ENCODE peak calls at places on chromosomes 12 and 14, in seven cellular contexts. M is IMR-90, O is mesendoderm, I is H9, A is trophoblast cell, D is neuronal stem cell, F is H1. Z is an unnamed sample.

GRCh38 chr14:102900631-102901571 is 21.6 kb upstream of the AMN start:
- DNase-seq in M (no peak), O (no peak), I (no peak), A (no peak), D (no peak), F (no peak), Z (no peak)

GRCh38 chr12:10182662-10183061 is 3.8 kb downstream of the TMEM52B start:
- DNase-seq in M (peak), O (no peak), I (no peak), A (peak), D (no peak), F (no peak), Z (peak)

GRCh38 chr12:4856556-4856955 is 53.1 kb upstream of the KCNA1 start:
- DNase-seq in M (no peak), O (no peak), I (peak), A (no peak), D (no peak), F (no peak), Z (no peak)

GRCh38 chr12:55972045-55972843 is 1.6 kb upstream of the RAB5B start:
- DNase-seq in M (peak), O (peak), I (no peak), A (peak), D (no peak), F (no peak), Z (peak)

GRCh38 chr12:90366286-90366685 is 588.7 kb downstream of the CCER1 start:
- DNase-seq in M (peak), O (no peak), I (no peak), A (no peak), D (no peak), F (no peak), Z (peak)

GRCh38 chr14:96206461-96206860 is 1.8 kb downstream of the BDKRB2 start:
- DNase-seq in M (no peak), O (no peak), I (no peak), A (peak), D (no peak), F (no peak), Z (no peak)

GRCh38 chr12:32508626-32509025 is 109.3 kb downstream of the FGD4 start:
- DNase-seq in M (no peak), O (no peak), I (no peak), A (no peak), D (no peak), F (no peak), Z (no peak)

GRCh38 chr12:3091650-3092207 is 14.6 kb downstream of the TSPAN9 start:
- DNase-seq in M (no peak), O (no peak), I (no peak), A (no peak), D (no peak), F (no peak), Z (no peak)

GRCh38 chr14:51653096-51653814 is 1.5 kb downstream of the FRMD6 start:
- DNase-seq in M (peak), O (peak), I (no peak), A (peak), D (no peak), F (no peak), Z (peak)

GRCh38 chr12:40745386-40745785 is 53.1 kb downstream of the CNTN1 start:
- DNase-seq in M (no peak), O (peak), I (no peak), A (no peak), D (no peak), F (no peak), Z (no peak)

GRCh38 chr14:32998433-32998832 is 59.8 kb downstream of the NPAS3 start:
- DNase-seq in M (peak), O (peak), I (no peak), A (peak), D (no peak), F (no peak), Z (no peak)

GRCh38 chr14:56422703-56423213 is 156.8 kb upstream of the TMEM260 start:
- DNase-seq in M (peak), O (peak), I (peak), A (peak), D (peak), F (no peak), Z (peak)

GRCh38 chr12:88870000-88870737 is 289.9 kb upstream of the KITLG start:
- DNase-seq in M (peak), O (no peak), I (no peak), A (no peak), D (no peak), F (no peak), Z (peak)

GRCh38 chr12:12628013-12628412 is 16.3 kb downstream of the CREBL2 start:
- DNase-seq in M (peak), O (no peak), I (no peak), A (no peak), D (no peak), F (no peak), Z (peak)

GRCh38 chr14:74085047-74085637 is 386 bp downstream of the LIN52 start:
- DNase-seq in M (peak), O (peak), I (no peak), A (peak), D (peak), F (peak), Z (peak)

DNA sequence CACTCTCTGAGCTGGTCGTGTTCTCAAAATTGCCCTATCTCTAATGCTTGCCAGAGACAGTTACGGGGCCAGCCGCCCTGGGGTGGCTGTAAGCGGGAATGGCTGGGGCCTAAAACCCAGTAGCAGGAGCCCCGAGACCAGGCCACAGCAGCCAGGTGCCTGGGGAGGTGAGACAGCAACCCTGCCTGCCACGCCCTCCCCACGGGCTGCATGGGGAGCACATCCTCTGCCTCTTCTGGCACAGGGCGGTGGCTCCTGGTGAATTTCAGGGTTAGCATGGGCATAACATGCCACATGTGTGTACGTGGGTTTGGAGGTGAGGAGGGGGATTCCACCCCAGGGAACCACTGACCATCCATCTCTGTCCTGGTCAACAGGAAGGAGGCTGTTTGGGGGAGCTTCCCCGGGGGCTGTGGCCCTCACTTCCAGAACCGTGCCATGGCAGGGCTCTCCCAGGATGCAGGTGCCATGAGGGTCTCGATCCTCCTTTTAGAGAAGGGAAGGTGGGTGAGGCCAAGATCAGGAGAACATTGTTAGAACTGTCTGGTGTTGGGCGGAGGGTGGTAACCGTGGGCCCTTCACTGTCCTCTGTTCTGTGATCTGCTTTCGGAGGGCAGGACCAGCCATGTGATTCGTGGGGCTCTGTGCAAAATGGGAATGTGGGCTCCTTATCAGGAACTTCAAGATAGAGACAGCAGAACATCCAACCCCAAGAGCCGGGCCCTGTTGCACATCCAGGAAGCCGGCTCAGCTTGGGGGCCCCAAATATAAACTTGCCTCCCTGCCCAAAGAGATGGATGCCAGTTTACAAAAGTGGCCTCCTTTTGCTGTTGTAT is 312.2 kb upstream of the DIO3 start:
- DNase-seq in M (no peak), O (no peak), I (no peak), A (no peak), D (no peak), F (no peak), Z (no peak)
- H3K27ac ChIP-seq in M (no peak), O (no peak), I (no peak), A (no peak), D (no peak), F (no peak), Z (no peak)

GRCh38 chr12:131499160-131499863 is 211.6 kb upstream of the SFSWAP start:
- DNase-seq in M (no peak), O (no peak), I (no peak), A (no peak), D (no peak), F (no peak), Z (no peak)

GRCh38 chr12:131505561-131505960 is 205.3 kb upstream of the SFSWAP start:
- DNase-seq in M (no peak), O (no peak), I (peak), A (no peak), D (no peak), F (no peak), Z (no peak)

GRCh38 chr12:131499864-131500190 is 211.1 kb upstream of the SFSWAP start:
- DNase-seq in M (no peak), O (no peak), I (no peak), A (no peak), D (no peak), F (no peak), Z (no peak)

GRCh38 chr12:131494741-131495524 is 216.0 kb upstream of the SFSWAP start:
- DNase-seq in M (no peak), O (no peak), I (peak), A (no peak), D (no peak), F (no peak), Z (no peak)

GRCh38 chr12:131500564-131500963 is 210.3 kb upstream of the SFSWAP start:
- DNase-seq in M (no peak), O (no peak), I (peak), A (no peak), D (no peak), F (no peak), Z (no peak)
- H3K18ac ChIP-seq in M (no peak), O (no peak), I (no peak), A (no peak), D (no peak), F (no peak), Z (no peak)

DNA sequence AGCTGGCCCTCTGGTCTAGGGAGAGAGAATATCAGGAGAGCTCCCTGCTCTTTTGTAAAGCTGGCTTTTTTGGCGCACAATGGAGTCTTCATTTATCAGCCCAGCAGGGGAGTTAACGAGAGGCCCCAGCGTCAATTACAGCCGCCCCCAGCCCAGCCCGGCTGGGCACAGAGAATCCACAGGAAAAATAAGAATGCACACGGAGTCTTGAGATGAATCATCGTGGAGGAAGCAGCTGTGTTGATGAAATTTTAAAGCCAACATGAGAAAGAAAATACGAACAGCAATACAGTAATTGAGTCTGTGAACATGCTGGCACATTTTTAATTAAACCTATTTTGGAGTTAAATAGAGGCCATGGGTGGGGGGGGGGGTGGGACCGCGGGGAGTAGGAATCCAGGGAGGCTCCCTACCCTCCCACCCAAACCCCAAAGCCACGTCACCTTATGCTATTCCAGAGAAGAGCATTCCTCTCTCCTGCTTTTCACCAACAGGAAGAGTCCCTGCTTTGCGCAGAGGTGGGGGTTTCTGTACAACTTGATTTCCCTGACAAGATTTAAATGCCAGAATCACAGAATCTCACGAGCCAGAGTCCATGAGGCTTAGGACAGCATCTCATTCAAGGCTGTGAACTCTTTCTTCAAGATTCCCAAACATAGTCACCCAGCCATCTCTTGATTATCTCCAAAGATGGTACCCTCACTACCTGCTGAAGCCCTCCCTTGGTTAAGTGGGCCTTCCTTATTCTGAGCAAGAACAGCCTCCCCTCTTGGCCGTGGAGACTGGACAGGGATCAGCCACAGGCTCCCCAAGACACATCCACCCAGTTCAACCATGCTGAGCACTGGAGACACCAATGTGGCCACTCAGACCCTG is 50.2 kb downstream of the CCNK start:
- DNase-seq in M (peak), O (peak), I (no peak), A (no peak), D (peak), F (no peak), Z (peak)
- H3K27ac ChIP-seq in M (peak), O (no peak), I (no peak), A (no peak), D (peak), F (peak), Z (peak)

GRCh38 chr12:124515981-124516380 is 51.4 kb downstream of the NCOR2 start:
- DNase-seq in M (no peak), O (no peak), I (no peak), A (no peak), D (no peak), F (no peak), Z (no peak)
- H3K18ac ChIP-seq in M (no peak), O (no peak), I (no peak), A (peak), D (peak), F (no peak), Z (peak)

DNA sequence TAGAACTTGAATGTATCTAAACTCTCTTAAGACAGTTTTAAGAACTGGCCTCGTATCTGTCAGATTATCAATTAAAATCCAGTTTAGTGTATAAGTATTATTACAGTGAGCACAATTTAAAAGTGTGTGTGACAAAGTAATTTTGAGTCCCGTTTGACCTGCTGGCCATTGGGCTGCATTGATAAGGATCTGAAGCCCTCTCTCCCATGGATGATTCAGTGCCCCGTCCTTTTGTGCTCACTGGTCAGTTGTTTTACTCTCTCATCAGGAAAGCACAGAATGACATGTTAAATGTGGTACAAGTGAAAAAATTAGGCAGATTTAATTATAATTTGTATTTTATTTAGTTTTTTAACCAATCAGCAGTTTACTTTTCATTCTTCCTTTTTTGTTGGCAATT is 123.1 kb downstream of the GPR135 start:
- DNase-seq in M (no peak), O (no peak), I (no peak), A (peak), D (no peak), F (no peak), Z (no peak)
- H3K27ac ChIP-seq in M (no peak), O (no peak), I (no peak), A (no peak), D (no peak), F (no peak), Z (no peak)

GRCh38 chr14:65866906-65867305 is 454.4 kb downstream of the FUT8 start:
- DNase-seq in M (no peak), O (no peak), I (no peak), A (no peak), D (no peak), F (no peak), Z (no peak)
- H3K18ac ChIP-seq in M (no peak), O (no peak), I (no peak), A (no peak), D (no peak), F (no peak), Z (no peak)

DNA sequence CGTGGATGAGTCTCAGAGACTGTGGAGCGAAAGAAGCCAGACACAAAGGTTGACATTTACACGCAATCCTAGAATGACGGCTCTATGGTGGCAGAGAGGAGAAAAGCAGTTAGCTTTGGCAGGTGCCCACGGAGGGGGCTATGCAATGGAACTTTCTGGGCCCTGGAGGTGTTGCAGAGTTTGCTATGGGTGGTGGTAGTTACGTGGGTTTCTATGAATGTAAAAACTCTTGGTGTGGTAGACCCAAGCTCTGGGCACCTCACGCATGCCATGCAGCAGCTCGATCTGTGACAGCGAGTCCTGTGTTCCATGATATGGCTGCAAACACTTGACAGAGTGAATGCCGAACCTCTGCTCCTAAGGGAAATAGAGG is 5.0 kb upstream of the INF2 start:
- DNase-seq in M (no peak), O (no peak), I (no peak), A (no peak), D (no peak), F (no peak), Z (no peak)
- H3K27ac ChIP-seq in M (no peak), O (no peak), I (no peak), A (no peak), D (no peak), F (no peak), Z (no peak)

GRCh38 chr12:111803038-111803626 is 36.4 kb downstream of the ALDH2 start:
- DNase-seq in M (no peak), O (no peak), I (no peak), A (no peak), D (no peak), F (no peak), Z (no peak)
- H3K18ac ChIP-seq in M (no peak), O (no peak), I (no peak), A (no peak), D (no peak), F (no peak), Z (no peak)

GRCh38 chr12:119989619-119990381 is 764 bp downstream of the BICDL1 start:
- DNase-seq in M (peak), O (peak), I (peak), A (peak), D (peak), F (peak), Z (peak)
- H3K27ac ChIP-seq in M (no peak), O (peak), I (no peak), A (no peak), D (no peak), F (no peak), Z (no peak)

GRCh38 chr14:77104393-77104792 is 6.3 kb downstream of the CIPC start:
- DNase-seq in M (no peak), O (no peak), I (no peak), A (no peak), D (no peak), F (no peak), Z (no peak)

GRCh38 chr14:77103475-77103874 is 5.4 kb downstream of the CIPC start:
- DNase-seq in M (no peak), O (no peak), I (no peak), A (peak), D (no peak), F (no peak), Z (no peak)

GRCh38 chr14:77103954-77104353 is 5.9 kb downstream of the CIPC start:
- DNase-seq in M (no peak), O (no peak), I (no peak), A (no peak), D (no peak), F (no peak), Z (no peak)

GRCh38 chr14:77100961-77101360 is 2.9 kb downstream of the CIPC start:
- DNase-seq in M (peak), O (no peak), I (no peak), A (no peak), D (no peak), F (no peak), Z (no peak)

DNA sequence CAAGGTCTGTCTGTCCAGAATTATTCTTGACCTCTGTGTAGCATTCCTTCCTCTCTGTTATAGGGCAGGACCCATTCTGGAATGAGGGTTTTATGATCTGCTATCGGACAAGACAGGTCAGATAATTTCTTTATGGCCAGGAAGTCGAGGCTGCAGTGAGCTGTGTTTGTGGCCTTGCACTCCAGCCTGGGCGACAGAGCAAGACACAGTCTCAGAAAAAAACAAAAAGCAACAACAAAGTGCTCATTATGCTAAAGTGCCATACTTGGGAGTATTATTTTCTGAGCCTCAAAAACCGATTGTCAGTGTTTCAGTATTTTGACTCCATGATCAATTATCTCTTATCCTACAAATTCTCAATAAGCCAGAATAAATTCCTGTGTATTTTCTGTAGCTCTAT is 4.1 kb downstream of the CIPC start:
- DNase-seq in M (no peak), O (no peak), I (no peak), A (peak), D (no peak), F (no peak), Z (no peak)
- H3K18ac ChIP-seq in M (no peak), O (no peak), I (no peak), A (no peak), D (no peak), F (no peak), Z (no peak)